ENCODE peak calls at places on chromosomes 2 and 18, in four cellular contexts. Z is fibroblast of mammary gland; C is skeletal muscle cell; N is stimulated activated naive CD8-positive, alpha-beta T cell treated with anti-CD3 and anti-CD28 coated beads, Interleukin-15, Interleukin-2, amounts not matched to agents 100 U/mL and 50 U/mL, for 24 hours. P is an unnamed sample.

GRCh38 chr2:168560817-168561485 is 104.9 kb downstream of the CERS6 start:
- DNase-seq in Z (no peak), C (no peak), N (no peak), P (no peak)

GRCh38 chr2:172426635-172427255 is 641 bp upstream of the ITGA6 start:
- DNase-seq in Z (no peak), C (no peak), N (no peak), P (no peak)

GRCh38 chr18:79962311-79962710 is 2.1 kb upstream of the HSBP1L1 start:
- DNase-seq in Z (peak; percentile 56), C (peak; percentile 16), N (no peak), P (no peak)

GRCh38 chr2:27552941-27553340 is 29.9 kb upstream of the ZNF512 start:
- DNase-seq in Z (no peak), C (no peak), N (no peak), P (no peak)

GRCh38 chr18:76231402-76231801 is 263.6 kb downstream of the ZNF516 start:
- DNase-seq in Z (no peak), C (no peak), N (no peak), P (no peak)

GRCh38 chr18:686339-687111 is 25.9 kb downstream of the ENOSF1 start:
- DNase-seq in Z (no peak), C (peak; percentile 6), N (no peak), P (no peak)

GRCh38 chr2:100563407-100564247 is 834 bp downstream of the PDCL3 start:
- DNase-seq in Z (no peak), C (no peak), N (no peak), P (no peak)

GRCh38 chr2:66874411-66874810 is 439.5 kb downstream of the MEIS1 start:
- DNase-seq in Z (peak; percentile 49), C (no peak), N (no peak), P (no peak)

GRCh38 chr2:14756122-14756541 is 123.6 kb downstream of the LRATD1 start:
- DNase-seq in Z (peak; percentile 74), C (no peak), N (no peak), P (no peak)

GRCh38 chr2:237354930-237355329 is 59.0 kb downstream of the COL6A3 start:
- DNase-seq in Z (peak; percentile 87), C (no peak), N (no peak), P (no peak)

GRCh38 chr2:184272040-184272439 is 326.3 kb upstream of the ZNF804A start:
- DNase-seq in Z (no peak), C (no peak), N (no peak), P (no peak)